ENCODE peak calls at places on chromosomes 16 and 17, in eight cellular contexts. One of them, this sample, is unnamed.

GRCh38 chr17:7612294-7612640 is 2.4 kb downstream of the FXR2 start:
- DNase-seq in transverse colon: no peak
- DNase-seq in neuronal stem cell: no peak
- DNase-seq in K562: no peak
- DNase-seq in right lobe of liver: no peak
- DNase-seq in ovary: no peak
- DNase-seq in GM23248: no peak
- DNase-seq in right atrium auricular region: no peak
- DNase-seq in this sample: no peak

GRCh38 chr16:78289844-78290277 is 190.4 kb downstream of the WWOX start:
- DNase-seq in transverse colon: no peak
- DNase-seq in neuronal stem cell: no peak
- DNase-seq in K562: no peak
- DNase-seq in right lobe of liver: no peak
- DNase-seq in ovary: no peak
- DNase-seq in GM23248: no peak
- DNase-seq in right atrium auricular region: no peak
- DNase-seq in this sample: no peak

GRCh38 chr17:50102164-50102991 is 7.2 kb downstream of the PDK2 start:
- DNase-seq in transverse colon: peak; percentile 93
- DNase-seq in neuronal stem cell: no peak
- DNase-seq in K562: no peak
- DNase-seq in right lobe of liver: peak; percentile 98
- DNase-seq in ovary: no peak
- DNase-seq in GM23248: no peak
- DNase-seq in right atrium auricular region: peak; percentile 73
- DNase-seq in this sample: no peak

GRCh38 chr16:85557083-85557975 is 55.8 kb upstream of the GSE1 start:
- DNase-seq in transverse colon: peak; percentile 71
- DNase-seq in neuronal stem cell: no peak
- DNase-seq in K562: peak; percentile 93
- DNase-seq in right lobe of liver: peak; percentile 89
- DNase-seq in ovary: peak; percentile 54
- DNase-seq in GM23248: peak; percentile 51
- DNase-seq in right atrium auricular region: no peak
- DNase-seq in this sample: no peak

GRCh38 chr16:51035711-51036110 is 115.4 kb downstream of the SALL1 start:
- DNase-seq in transverse colon: no peak
- DNase-seq in neuronal stem cell: no peak
- DNase-seq in K562: no peak
- DNase-seq in right lobe of liver: no peak
- DNase-seq in ovary: no peak
- DNase-seq in GM23248: no peak
- DNase-seq in right atrium auricular region: no peak
- DNase-seq in this sample: no peak

GRCh38 chr17:7490144-7490543 is 6.0 kb downstream of the POLR2A start:
- DNase-seq in transverse colon: no peak
- DNase-seq in neuronal stem cell: no peak
- DNase-seq in K562: no peak
- DNase-seq in right lobe of liver: no peak
- DNase-seq in ovary: no peak
- DNase-seq in GM23248: no peak
- DNase-seq in right atrium auricular region: no peak
- DNase-seq in this sample: no peak

GRCh38 chr17:62614142-62614541 is 13.3 kb upstream of the MRC2 start:
- DNase-seq in transverse colon: no peak
- DNase-seq in neuronal stem cell: no peak
- DNase-seq in K562: no peak
- DNase-seq in right lobe of liver: peak; percentile 12
- DNase-seq in ovary: no peak
- DNase-seq in GM23248: peak; percentile 94
- DNase-seq in right atrium auricular region: no peak
- DNase-seq in this sample: peak; percentile 89

GRCh38 chr17:73610331-73610911 is 33.8 kb downstream of the SDK2 start:
- DNase-seq in transverse colon: no peak
- DNase-seq in neuronal stem cell: no peak
- DNase-seq in K562: no peak
- DNase-seq in right lobe of liver: no peak
- DNase-seq in ovary: no peak
- DNase-seq in GM23248: no peak
- DNase-seq in right atrium auricular region: no peak
- DNase-seq in this sample: no peak

GRCh38 chr17:79617304-79617703 is 6.5 kb upstream of the RBFOX3 start:
- DNase-seq in transverse colon: no peak
- DNase-seq in neuronal stem cell: no peak
- DNase-seq in K562: no peak
- DNase-seq in right lobe of liver: no peak
- DNase-seq in ovary: no peak
- DNase-seq in GM23248: no peak
- DNase-seq in right atrium auricular region: no peak
- DNase-seq in this sample: no peak

GRCh38 chr17:58741121-58741625 is 14.5 kb upstream of the PPM1E start:
- DNase-seq in transverse colon: no peak
- DNase-seq in neuronal stem cell: no peak
- DNase-seq in K562: no peak
- DNase-seq in right lobe of liver: no peak
- DNase-seq in ovary: no peak
- DNase-seq in GM23248: peak; percentile 46
- DNase-seq in right atrium auricular region: no peak
- DNase-seq in this sample: no peak

GRCh38 chr16:11396241-11397048 is 51.2 kb downstream of the RMI2 start:
- DNase-seq in transverse colon: peak; percentile 68
- DNase-seq in neuronal stem cell: peak; percentile 78
- DNase-seq in K562: peak; percentile 78
- DNase-seq in right lobe of liver: peak; percentile 86
- DNase-seq in ovary: peak; percentile 81
- DNase-seq in GM23248: peak; percentile 81
- DNase-seq in right atrium auricular region: peak; percentile 69
- DNase-seq in this sample: peak; percentile 49

GRCh38 chr16:11750056-11750455 is 7.4 kb upstream of the TXNDC11 start:
- DNase-seq in transverse colon: no peak
- DNase-seq in neuronal stem cell: no peak
- DNase-seq in K562: no peak
- DNase-seq in right lobe of liver: no peak
- DNase-seq in ovary: no peak
- DNase-seq in GM23248: no peak
- DNase-seq in right atrium auricular region: no peak
- DNase-seq in this sample: no peak

GRCh38 chr16:78566397-78567073 is 467.1 kb downstream of the WWOX start:
- DNase-seq in transverse colon: no peak
- DNase-seq in neuronal stem cell: no peak
- DNase-seq in K562: no peak
- DNase-seq in right lobe of liver: no peak
- DNase-seq in ovary: no peak
- DNase-seq in GM23248: no peak
- DNase-seq in right atrium auricular region: no peak
- DNase-seq in this sample: no peak

DNA sequence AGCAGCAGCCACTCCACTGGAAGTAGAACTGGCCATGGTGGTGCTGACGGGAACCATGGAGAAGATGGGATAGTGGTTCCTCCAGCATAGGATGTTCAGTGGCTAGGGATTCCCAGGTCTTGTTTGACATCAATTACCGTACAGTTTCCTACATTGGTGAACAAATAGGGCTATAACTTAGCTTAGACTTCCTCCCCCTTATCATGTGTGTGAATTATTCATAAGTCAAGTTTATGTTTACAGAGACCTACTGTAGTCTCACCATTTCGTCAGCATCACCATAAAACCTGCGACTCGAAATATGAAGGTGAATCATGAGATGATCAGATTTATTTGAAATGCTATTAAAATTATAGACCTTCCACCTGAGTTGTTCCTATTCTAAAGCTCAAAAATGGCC is 1.2 kb downstream of the KRTAP2-3 start:
- DNase-seq in transverse colon: no peak
- DNase-seq in neuronal stem cell: no peak
- DNase-seq in K562: no peak
- DNase-seq in right lobe of liver: no peak
- DNase-seq in ovary: no peak
- DNase-seq in GM23248: peak; percentile 20
- DNase-seq in right atrium auricular region: no peak
- DNase-seq in this sample: no peak
- H3K27me3 ChIP-seq in transverse colon: peaks cover 18% of the 10 kb centered on the region
- H3K27me3 ChIP-seq in neuronal stem cell: no peaks in the 10 kb centered on the region
- H3K27me3 ChIP-seq in K562: peaks cover 4% of the 10 kb centered on the region
- H3K27me3 ChIP-seq in right lobe of liver: peaks cover 5% of the 10 kb centered on the region
- H3K27me3 ChIP-seq in ovary: no peaks in the 10 kb centered on the region
- H3K27me3 ChIP-seq in GM23248: no peaks in the 10 kb centered on the region
- H3K27me3 ChIP-seq in right atrium auricular region: no peaks in the 10 kb centered on the region
- H3K27me3 ChIP-seq in this sample: no peaks in the 10 kb centered on the region

GRCh38 chr17:17139972-17140589 is 66.1 kb downstream of the PLD6 start:
- DNase-seq in transverse colon: no peak
- DNase-seq in neuronal stem cell: no peak
- DNase-seq in K562: no peak
- DNase-seq in right lobe of liver: no peak
- DNase-seq in ovary: no peak
- DNase-seq in GM23248: no peak
- DNase-seq in right atrium auricular region: no peak
- DNase-seq in this sample: no peak

GRCh38 chr17:17141279-17141678 is 64.9 kb downstream of the PLD6 start:
- DNase-seq in transverse colon: no peak
- DNase-seq in neuronal stem cell: no peak
- DNase-seq in K562: no peak
- DNase-seq in right lobe of liver: no peak
- DNase-seq in ovary: no peak
- DNase-seq in GM23248: no peak
- DNase-seq in right atrium auricular region: no peak
- DNase-seq in this sample: no peak

GRCh38 chr17:17134952-17135340 is 71.2 kb downstream of the PLD6 start:
- DNase-seq in transverse colon: no peak
- DNase-seq in neuronal stem cell: no peak
- DNase-seq in K562: no peak
- DNase-seq in right lobe of liver: no peak
- DNase-seq in ovary: no peak
- DNase-seq in GM23248: no peak
- DNase-seq in right atrium auricular region: no peak
- DNase-seq in this sample: no peak

GRCh38 chr17:17140590-17140980 is 65.5 kb downstream of the PLD6 start:
- DNase-seq in transverse colon: no peak
- DNase-seq in neuronal stem cell: no peak
- DNase-seq in K562: no peak
- DNase-seq in right lobe of liver: no peak
- DNase-seq in ovary: no peak
- DNase-seq in GM23248: peak; percentile 83
- DNase-seq in right atrium auricular region: no peak
- DNase-seq in this sample: peak; percentile 78

GRCh38 chr17:17137731-17138585 is 68.2 kb downstream of the PLD6 start:
- DNase-seq in transverse colon: no peak
- DNase-seq in neuronal stem cell: no peak
- DNase-seq in K562: no peak
- DNase-seq in right lobe of liver: no peak
- DNase-seq in ovary: no peak
- DNase-seq in GM23248: no peak
- DNase-seq in right atrium auricular region: no peak
- DNase-seq in this sample: no peak
- H3K4me3 ChIP-seq in transverse colon: no peak overlapping the region
- H3K4me3 ChIP-seq in neuronal stem cell: no peak overlapping the region
- H3K4me3 ChIP-seq in K562: no peak overlapping the region
- H3K4me3 ChIP-seq in right lobe of liver: no peak overlapping the region
- H3K4me3 ChIP-seq in ovary: no peak overlapping the region
- H3K4me3 ChIP-seq in GM23248: no peak overlapping the region
- H3K4me3 ChIP-seq in right atrium auricular region: no peak overlapping the region
- H3K4me3 ChIP-seq in this sample: no peak overlapping the region

DNA sequence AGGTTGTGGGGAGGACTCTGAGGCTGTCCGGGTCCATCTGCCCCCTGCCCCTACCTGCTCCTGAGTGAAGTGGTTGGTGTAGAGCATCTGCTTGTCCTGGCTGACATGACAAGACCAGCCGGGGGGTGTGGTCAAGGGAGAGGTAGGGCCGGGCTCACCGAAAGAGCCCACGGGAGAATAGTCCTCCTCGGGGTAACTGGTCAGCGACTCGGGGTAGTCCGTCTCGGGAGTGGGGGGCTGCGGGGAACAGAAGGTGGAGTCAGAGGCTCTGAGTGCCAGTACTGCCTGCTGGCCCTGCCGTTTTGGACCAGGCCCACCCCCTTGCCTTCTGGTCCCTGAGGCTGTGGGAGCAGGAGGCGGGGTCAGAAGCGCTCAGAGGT is 27.8 kb downstream of the ARHGAP27 start:
- DNase-seq in transverse colon: no peak
- DNase-seq in neuronal stem cell: no peak
- DNase-seq in K562: no peak
- DNase-seq in right lobe of liver: no peak
- DNase-seq in ovary: no peak
- DNase-seq in GM23248: no peak
- DNase-seq in right atrium auricular region: no peak
- DNase-seq in this sample: no peak
- H3K27ac ChIP-seq in transverse colon: peak overlapping the region; percentile 56
- H3K27ac ChIP-seq in neuronal stem cell: peak overlapping the region; percentile 20
- H3K27ac ChIP-seq in K562: no peak overlapping the region
- H3K27ac ChIP-seq in right lobe of liver: no peak overlapping the region
- H3K27ac ChIP-seq in ovary: no peak overlapping the region
- H3K27ac ChIP-seq in GM23248: no peak overlapping the region
- H3K27ac ChIP-seq in right atrium auricular region: no peak overlapping the region
- H3K27ac ChIP-seq in this sample: no peak overlapping the region

GRCh38 chr16:86725401-86725800 is 147.1 kb downstream of the FOXL1 start:
- DNase-seq in transverse colon: no peak
- DNase-seq in neuronal stem cell: no peak
- DNase-seq in K562: no peak
- DNase-seq in right lobe of liver: no peak
- DNase-seq in ovary: no peak
- DNase-seq in GM23248: peak; percentile 7
- DNase-seq in right atrium auricular region: no peak
- DNase-seq in this sample: no peak
- H3K27me3 ChIP-seq in transverse colon: peaks cover 25% of the 10 kb centered on the region
- H3K27me3 ChIP-seq in neuronal stem cell: peaks cover 17% of the 10 kb centered on the region
- H3K27me3 ChIP-seq in K562: peaks cover 39% of the 10 kb centered on the region
- H3K27me3 ChIP-seq in right lobe of liver: no peaks in the 10 kb centered on the region
- H3K27me3 ChIP-seq in ovary: no peaks in the 10 kb centered on the region
- H3K27me3 ChIP-seq in GM23248: peaks cover 62% of the 10 kb centered on the region
- H3K27me3 ChIP-seq in right atrium auricular region: no peaks in the 10 kb centered on the region
- H3K27me3 ChIP-seq in this sample: no peaks in the 10 kb centered on the region

This sample was measured in brain microvascular endothelial cell.